ENCODE peak calls at places on chromosomes 4 and X, in nine cellular contexts. One of them, this sample, is unnamed.

GRCh38 chrX:76127341-76127740 is 45.5 kb upstream of the PBDC1 start:
- DNase-seq in suprapubic skin: no peak
- DNase-seq in foreskin fibroblast: no peak
- DNase-seq in cardiac fibroblast: no peak
- DNase-seq in HCT116: no peak
- DNase-seq in stomach: no peak
- DNase-seq in lower leg skin: no peak
- DNase-seq in astrocyte of the spinal cord: no peak
- DNase-seq in ascending aorta: no peak
- DNase-seq in this sample: peak

GRCh38 chrX:132369650-132370049 is 119.2 kb downstream of the MBNL3 start:
- DNase-seq in suprapubic skin: no peak
- DNase-seq in foreskin fibroblast: no peak
- DNase-seq in cardiac fibroblast: no peak
- DNase-seq in HCT116: no peak
- DNase-seq in stomach: no peak
- DNase-seq in lower leg skin: no peak
- DNase-seq in astrocyte of the spinal cord: no peak
- DNase-seq in ascending aorta: no peak
- DNase-seq in this sample: no peak

GRCh38 chr4:178322524-178323183 is 880.4 kb upstream of the AGA start:
- DNase-seq in suprapubic skin: no peak
- DNase-seq in foreskin fibroblast: no peak
- DNase-seq in cardiac fibroblast: no peak
- DNase-seq in HCT116: no peak
- DNase-seq in stomach: no peak
- DNase-seq in lower leg skin: no peak
- DNase-seq in astrocyte of the spinal cord: no peak
- DNase-seq in ascending aorta: no peak
- DNase-seq in this sample: no peak

GRCh38 chr4:128364565-128364964 is 77.0 kb upstream of the PGRMC2 start:
- DNase-seq in suprapubic skin: no peak
- DNase-seq in foreskin fibroblast: no peak
- DNase-seq in cardiac fibroblast: no peak
- DNase-seq in HCT116: no peak
- DNase-seq in stomach: no peak
- DNase-seq in lower leg skin: no peak
- DNase-seq in astrocyte of the spinal cord: no peak
- DNase-seq in ascending aorta: no peak
- DNase-seq in this sample: no peak

GRCh38 chrX:123835661-123836371 is 24.0 kb upstream of the XIAP start:
- DNase-seq in suprapubic skin: no peak
- DNase-seq in foreskin fibroblast: peak
- DNase-seq in cardiac fibroblast: peak
- DNase-seq in HCT116: peak
- DNase-seq in stomach: no peak
- DNase-seq in lower leg skin: no peak
- DNase-seq in astrocyte of the spinal cord: peak
- DNase-seq in ascending aorta: no peak
- DNase-seq in this sample: peak

GRCh38 chrX:119427024-119427794 is 28.1 kb downstream of the SLC25A43 start:
- DNase-seq in suprapubic skin: no peak
- DNase-seq in foreskin fibroblast: no peak
- DNase-seq in cardiac fibroblast: peak
- DNase-seq in HCT116: no peak
- DNase-seq in stomach: no peak
- DNase-seq in lower leg skin: no peak
- DNase-seq in astrocyte of the spinal cord: peak
- DNase-seq in ascending aorta: no peak
- DNase-seq in this sample: no peak

GRCh38 chr4:37453004-37453360 is 208.4 kb downstream of the NWD2 start:
- DNase-seq in suprapubic skin: no peak
- DNase-seq in foreskin fibroblast: peak
- DNase-seq in cardiac fibroblast: peak
- DNase-seq in HCT116: peak
- DNase-seq in stomach: peak
- DNase-seq in lower leg skin: no peak
- DNase-seq in astrocyte of the spinal cord: peak
- DNase-seq in ascending aorta: no peak
- DNase-seq in this sample: peak

GRCh38 chrX:135512508-135513139 is 7.8 kb upstream of the INTS6L start:
- DNase-seq in suprapubic skin: no peak
- DNase-seq in foreskin fibroblast: no peak
- DNase-seq in cardiac fibroblast: no peak
- DNase-seq in HCT116: no peak
- DNase-seq in stomach: no peak
- DNase-seq in lower leg skin: no peak
- DNase-seq in astrocyte of the spinal cord: no peak
- DNase-seq in ascending aorta: no peak
- DNase-seq in this sample: no peak

GRCh38 chrX:42378857-42379256 is 399.1 kb downstream of the PPP1R2C start:
- DNase-seq in suprapubic skin: no peak
- DNase-seq in foreskin fibroblast: no peak
- DNase-seq in cardiac fibroblast: no peak
- DNase-seq in HCT116: no peak
- DNase-seq in stomach: no peak
- DNase-seq in lower leg skin: no peak
- DNase-seq in astrocyte of the spinal cord: no peak
- DNase-seq in ascending aorta: no peak
- DNase-seq in this sample: no peak
- TF ChIP-seq CTCF in suprapubic skin: no peak
- TF ChIP-seq CTCF in foreskin fibroblast: no peak
- TF ChIP-seq CTCF in cardiac fibroblast: no peak
- TF ChIP-seq CTCF in HCT116: no peak
- TF ChIP-seq CTCF in stomach: no peak
- TF ChIP-seq CTCF in lower leg skin: no peak
- TF ChIP-seq CTCF in astrocyte of the spinal cord: no peak
- TF ChIP-seq CTCF in ascending aorta: no peak
- TF ChIP-seq CTCF in this sample: no peak

GRCh38 chr4:137994858-137995257 is 247.3 kb downstream of the SLC7A11 start:
- DNase-seq in suprapubic skin: no peak
- DNase-seq in foreskin fibroblast: peak
- DNase-seq in cardiac fibroblast: peak
- DNase-seq in HCT116: no peak
- DNase-seq in stomach: no peak
- DNase-seq in lower leg skin: no peak
- DNase-seq in astrocyte of the spinal cord: peak
- DNase-seq in ascending aorta: no peak
- DNase-seq in this sample: no peak
- H3K4me3 ChIP-seq in suprapubic skin: no peak
- H3K4me3 ChIP-seq in foreskin fibroblast: no peak
- H3K4me3 ChIP-seq in cardiac fibroblast: no peak
- H3K4me3 ChIP-seq in HCT116: no peak
- H3K4me3 ChIP-seq in stomach: no peak
- H3K4me3 ChIP-seq in lower leg skin: no peak
- H3K4me3 ChIP-seq in astrocyte of the spinal cord: no peak
- H3K4me3 ChIP-seq in ascending aorta: no peak
- H3K4me3 ChIP-seq in this sample: no peak

GRCh38 chr4:54382623-54383022 is 153.5 kb downstream of the PDGFRA start:
- DNase-seq in suprapubic skin: no peak
- DNase-seq in foreskin fibroblast: no peak
- DNase-seq in cardiac fibroblast: no peak
- DNase-seq in HCT116: no peak
- DNase-seq in stomach: no peak
- DNase-seq in lower leg skin: no peak
- DNase-seq in astrocyte of the spinal cord: no peak
- DNase-seq in ascending aorta: no peak
- DNase-seq in this sample: no peak

GRCh38 chr4:54386270-54386669 is 157.2 kb downstream of the PDGFRA start:
- DNase-seq in suprapubic skin: no peak
- DNase-seq in foreskin fibroblast: no peak
- DNase-seq in cardiac fibroblast: no peak
- DNase-seq in HCT116: no peak
- DNase-seq in stomach: no peak
- DNase-seq in lower leg skin: no peak
- DNase-seq in astrocyte of the spinal cord: no peak
- DNase-seq in ascending aorta: no peak
- DNase-seq in this sample: no peak

GRCh38 chr4:54386693-54387092 is 157.6 kb downstream of the PDGFRA start:
- DNase-seq in suprapubic skin: no peak
- DNase-seq in foreskin fibroblast: no peak
- DNase-seq in cardiac fibroblast: no peak
- DNase-seq in HCT116: no peak
- DNase-seq in stomach: no peak
- DNase-seq in lower leg skin: no peak
- DNase-seq in astrocyte of the spinal cord: no peak
- DNase-seq in ascending aorta: no peak
- DNase-seq in this sample: no peak

GRCh38 chr4:54384152-54384551 is 155.1 kb downstream of the PDGFRA start:
- DNase-seq in suprapubic skin: no peak
- DNase-seq in foreskin fibroblast: no peak
- DNase-seq in cardiac fibroblast: no peak
- DNase-seq in HCT116: no peak
- DNase-seq in stomach: no peak
- DNase-seq in lower leg skin: no peak
- DNase-seq in astrocyte of the spinal cord: no peak
- DNase-seq in ascending aorta: no peak
- DNase-seq in this sample: no peak

DNA sequence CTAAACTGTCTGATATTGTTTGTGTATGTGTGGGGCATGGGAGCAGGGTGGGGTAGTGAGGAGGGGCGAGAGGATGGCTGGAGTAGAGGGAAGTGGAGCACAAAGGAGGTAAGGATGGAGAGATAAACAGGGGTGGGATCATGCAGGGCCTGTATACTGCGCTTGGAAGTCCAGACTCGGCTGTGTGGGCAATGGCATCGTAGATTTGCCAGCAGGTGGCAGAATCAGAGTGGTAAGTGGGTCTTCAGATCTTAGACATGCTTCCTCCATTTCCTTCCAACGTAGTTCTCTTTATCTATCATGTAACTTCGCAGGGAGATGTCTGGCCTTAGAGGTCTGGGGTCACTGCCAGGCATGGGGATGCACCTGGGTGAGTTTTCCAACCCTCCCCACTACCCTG is 155.5 kb downstream of the PDGFRA start:
- DNase-seq in suprapubic skin: no peak
- DNase-seq in foreskin fibroblast: peak
- DNase-seq in cardiac fibroblast: peak
- DNase-seq in HCT116: peak
- DNase-seq in stomach: peak
- DNase-seq in lower leg skin: no peak
- DNase-seq in astrocyte of the spinal cord: peak
- DNase-seq in ascending aorta: no peak
- DNase-seq in this sample: peak
- TF ChIP-seq CTCF in suprapubic skin: no peak
- TF ChIP-seq CTCF in foreskin fibroblast: peak
- TF ChIP-seq CTCF in cardiac fibroblast: peak
- TF ChIP-seq CTCF in HCT116: peak
- TF ChIP-seq CTCF in stomach: no peak
- TF ChIP-seq CTCF in lower leg skin: no peak
- TF ChIP-seq CTCF in astrocyte of the spinal cord: peak
- TF ChIP-seq CTCF in ascending aorta: no peak
- TF ChIP-seq CTCF in this sample: peak

DNA sequence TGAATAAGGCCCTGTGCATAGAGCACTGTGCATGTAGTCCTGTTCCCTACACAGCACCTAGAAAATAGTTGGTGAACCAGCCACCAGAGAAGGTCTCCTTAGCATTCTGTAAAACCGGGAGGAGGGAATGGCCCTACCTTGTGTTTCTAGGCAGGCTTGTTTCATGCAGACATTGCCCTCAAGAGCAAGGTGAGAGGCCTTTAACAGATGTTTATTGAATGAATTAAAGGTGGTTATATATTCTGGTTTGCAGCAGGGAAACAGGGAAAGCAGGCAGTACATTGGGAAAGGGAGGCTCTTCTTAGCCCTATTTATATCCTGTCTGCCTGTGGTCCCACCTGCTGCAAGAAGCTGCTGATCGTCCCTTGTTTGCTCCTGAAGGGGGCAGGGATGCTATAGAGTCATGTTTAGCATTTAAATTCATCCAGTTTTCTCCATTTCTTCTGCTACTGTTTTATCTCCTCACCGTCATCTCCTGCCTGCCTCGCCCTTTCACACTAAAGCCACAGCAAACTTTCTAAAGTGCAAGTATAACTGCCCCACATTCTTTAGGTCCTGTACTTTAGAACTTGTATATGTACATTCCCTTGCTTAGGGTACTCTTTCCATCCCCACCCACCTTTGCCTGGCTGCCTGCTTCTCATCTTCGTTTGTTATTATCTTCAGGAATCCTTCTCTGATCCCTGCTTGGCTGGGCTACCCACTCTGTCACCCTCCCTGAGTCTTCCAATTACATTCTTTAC is 60.3 kb downstream of the EGF start:
- DNase-seq in suprapubic skin: no peak
- DNase-seq in foreskin fibroblast: no peak
- DNase-seq in cardiac fibroblast: no peak
- DNase-seq in HCT116: no peak
- DNase-seq in stomach: no peak
- DNase-seq in lower leg skin: no peak
- DNase-seq in astrocyte of the spinal cord: no peak
- DNase-seq in ascending aorta: no peak
- DNase-seq in this sample: no peak
- H3K4me3 ChIP-seq in suprapubic skin: no peak
- H3K4me3 ChIP-seq in foreskin fibroblast: no peak
- H3K4me3 ChIP-seq in cardiac fibroblast: no peak
- H3K4me3 ChIP-seq in HCT116: no peak
- H3K4me3 ChIP-seq in stomach: no peak
- H3K4me3 ChIP-seq in lower leg skin: no peak
- H3K4me3 ChIP-seq in astrocyte of the spinal cord: no peak
- H3K4me3 ChIP-seq in ascending aorta: no peak
- H3K4me3 ChIP-seq in this sample: no peak

GRCh38 chr4:1839306-1839705 is 16.6 kb downstream of the LETM1 start:
- DNase-seq in suprapubic skin: no peak
- DNase-seq in foreskin fibroblast: no peak
- DNase-seq in cardiac fibroblast: no peak
- DNase-seq in HCT116: no peak
- DNase-seq in stomach: peak
- DNase-seq in lower leg skin: no peak
- DNase-seq in astrocyte of the spinal cord: no peak
- DNase-seq in ascending aorta: no peak
- DNase-seq in this sample: no peak
- TF ChIP-seq CTCF in suprapubic skin: no peak
- TF ChIP-seq CTCF in foreskin fibroblast: no peak
- TF ChIP-seq CTCF in cardiac fibroblast: no peak
- TF ChIP-seq CTCF in HCT116: no peak
- TF ChIP-seq CTCF in stomach: no peak
- TF ChIP-seq CTCF in lower leg skin: no peak
- TF ChIP-seq CTCF in astrocyte of the spinal cord: no peak
- TF ChIP-seq CTCF in ascending aorta: no peak
- TF ChIP-seq CTCF in this sample: no peak

This sample was measured in fibroblast of villous mesenchyme.